ENCODE peak calls at places on chromosomes 4 and X, in five cellular contexts. W is GM13977, V is sciatic nerve, P is fibroblast of lung, C is skeletal muscle cell. A is an unnamed sample.

GRCh38 chrX:39921838-39922237 is 175.9 kb downstream of the BCOR start:
- DNase-seq in V (no peak), C (no peak), W (no peak), P (no peak), A (no peak)

GRCh38 chrX:70455366-70456202 is 10.9 kb downstream of the DLG3 start:
- DNase-seq in W (peak; percentile 44), P (no peak), V (no peak), C (no peak), A (no peak)

GRCh38 chr4:74840931-74841330 is 46.6 kb upstream of the BTC start:
- DNase-seq in C (no peak), W (no peak), P (no peak), V (no peak), A (no peak)

GRCh38 chrX:17613979-17614572 is 123.2 kb upstream of the SCML1 start:
- DNase-seq in W (no peak), V (no peak), P (peak; percentile 88), C (no peak), A (no peak)

GRCh38 chr4:139738846-139739613 is 73.4 kb downstream of the MGST2 start:
- DNase-seq in C (peak; percentile 40), W (no peak), P (no peak), V (no peak), A (no peak)

GRCh38 chr4:89788243-89789072 is 48.5 kb downstream of the SNCA start:
- DNase-seq in V (no peak), P (peak; percentile 48), W (no peak), C (peak; percentile 45), A (no peak)

GRCh38 chr4:83010522-83011318 is at the start of gene LIN54:
- DNase-seq in V (peak; percentile 81), W (peak; percentile 86), P (peak; percentile 76), C (no peak), A (peak; percentile 80)

GRCh38 chr4:142354794-142355416 is 491.2 kb downstream of the INPP4B start:
- DNase-seq in W (no peak), V (no peak), P (no peak), C (no peak), A (no peak)

GRCh38 chr4:145954924-145955339 is 16.3 kb upstream of the ZNF827 start:
- DNase-seq in W (no peak), P (peak; percentile 99), C (peak; percentile 72), V (no peak), A (no peak)

GRCh38 chr4:181143241-181143854 is 1099.9 kb upstream of the TENM3 start:
- DNase-seq in V (peak; percentile 90), W (peak; percentile 52), P (peak; percentile 62), C (peak; percentile 22), A (peak; percentile 44)

GRCh38 chr4:110612631-110613269 is 10.1 kb downstream of the PITX2 start:
- DNase-seq in V (no peak), W (peak; percentile 16), C (no peak), P (no peak), A (no peak)

GRCh38 chr4:16659120-16659519 is 239.3 kb downstream of the LDB2 start:
- DNase-seq in P (no peak), C (no peak), W (no peak), V (peak; percentile 68), A (no peak)

GRCh38 chr4:36206586-36206985 is 37.7 kb downstream of the ARAP2 start:
- DNase-seq in P (no peak), W (no peak), C (no peak), V (no peak), A (no peak)

GRCh38 chrX:23317799-23318724 is 16.6 kb upstream of the PTCHD1 start:
- DNase-seq in P (no peak), V (no peak), W (peak; percentile 48), C (no peak), A (no peak)

GRCh38 chr4:56690393-56690971 is 9.4 kb upstream of the HOPX start:
- DNase-seq in W (no peak), C (no peak), V (no peak), P (no peak), A (no peak)

GRCh38 chr4:79848329-79848728 is 224.7 kb downstream of the ANTXR2 start:
- DNase-seq in V (no peak), P (no peak), C (no peak), W (no peak), A (no peak)

GRCh38 chrX:38052096-38052495 is 45.7 kb downstream of the SYTL5 start:
- DNase-seq in C (peak; percentile 86), W (no peak), P (peak; percentile 97), V (no peak), A (no peak)

GRCh38 chr4:185797596-185797995 is 14.4 kb downstream of the SORBS2 start:
- DNase-seq in V (no peak), W (no peak), P (no peak), C (no peak), A (no peak)

GRCh38 chr4:632391-632790 is 7.0 kb downstream of the PDE6B start:
- DNase-seq in C (no peak), P (no peak), V (no peak), W (no peak), A (no peak)

GRCh38 chr4:138898282-138898681 is 117.3 kb upstream of the NOCT start:
- DNase-seq in C (no peak), V (no peak), W (no peak), P (peak; percentile 72), A (no peak)

GRCh38 chr4:108367751-108368150 is 199.0 kb upstream of the LEF1 start:
- DNase-seq in P (no peak), V (no peak), W (no peak), C (no peak), A (no peak)